ENCODE peak calls at places on chromosomes 13 and 19, in five cellular contexts. S, N, I, F and O are unnamed samples.

GRCh38 chr13:40205771-40206240 is 460.6 kb downstream of the FOXO1 start:
- DNase-seq in S (no peak), N (no peak), I (no peak), F (no peak), O (no peak)

GRCh38 chr19:31819837-31820236 is 470.6 kb upstream of the TSHZ3 start:
- DNase-seq in S (no peak), N (no peak), I (no peak), F (no peak), O (no peak)

GRCh38 chr13:76764429-76764828 is 121.8 kb downstream of the KCTD12 start:
- DNase-seq in S (peak), N (peak), I (peak), F (peak), O (no peak)

GRCh38 chr19:49539192-49539952 is 11.6 kb downstream of the RCN3 start:
- DNase-seq in S (no peak), N (no peak), I (no peak), F (no peak), O (no peak)

GRCh38 chr19:38070573-38070972 is 153.4 kb downstream of the DPF1 start:
- DNase-seq in S (no peak), N (no peak), I (no peak), F (peak), O (no peak)

GRCh38 chr13:101869553-101869952 is 417.1 kb downstream of the ITGBL1 start:
- DNase-seq in S (no peak), N (no peak), I (no peak), F (no peak), O (no peak)

GRCh38 chr19:4115050-4115817 is 8.7 kb downstream of the MAP2K2 start:
- DNase-seq in S (no peak), N (peak), I (peak), F (no peak), O (no peak)

GRCh38 chr13:44189085-44189484 is 184.5 kb upstream of the SERP2 start:
- DNase-seq in S (no peak), N (no peak), I (no peak), F (no peak), O (no peak)

GRCh38 chr13:20721454-20722357 is 18.2 kb downstream of the IL17D start:
- DNase-seq in S (peak), N (peak), I (peak), F (peak), O (no peak)

GRCh38 chr13:89812856-89813255 is 1534.6 kb upstream of the MIR17HG start:
- DNase-seq in S (no peak), N (no peak), I (no peak), F (no peak), O (no peak)

GRCh38 chr13:100547805-100548204 is 40.8 kb downstream of the GGACT start:
- DNase-seq in S (no peak), N (no peak), I (no peak), F (no peak), O (no peak)

GRCh38 chr13:110647365-110647737 is 32.0 kb downstream of the NAXD start:
- DNase-seq in S (no peak), N (no peak), I (no peak), F (no peak), O (no peak)

GRCh38 chr13:95902736-95903135 is 150.5 kb downstream of the UGGT2 start:
- DNase-seq in S (no peak), N (no peak), I (no peak), F (no peak), O (no peak)

DNA sequence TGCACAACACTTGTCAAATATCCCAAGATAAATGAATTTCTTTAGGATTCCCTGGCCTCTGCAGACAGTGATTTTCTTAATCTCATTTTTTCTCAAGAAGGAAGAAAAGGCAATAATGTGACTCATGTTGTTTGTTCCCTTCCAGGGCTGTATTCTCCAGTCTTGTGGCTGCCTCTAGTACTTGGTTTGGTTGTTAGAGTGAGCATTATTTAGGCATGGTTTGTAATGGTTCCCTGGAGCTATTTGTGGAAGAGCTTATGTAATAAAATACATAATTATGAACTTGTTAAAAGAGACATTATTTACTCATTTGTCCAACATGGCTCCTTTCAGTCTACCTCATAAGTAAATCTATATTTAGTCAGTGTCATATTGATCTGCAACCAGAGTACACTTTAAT is 270.4 kb downstream of the DCT start:
- DNase-seq in S (no peak), N (no peak), I (no peak), F (peak), O (no peak)
- H3K27ac ChIP-seq in S (no peak), N (no peak), I (no peak), F (no peak), O (no peak)

GRCh38 chr13:97249093-97249787 is 27.1 kb downstream of the MBNL2 start:
- DNase-seq in S (no peak), N (no peak), I (no peak), F (no peak), O (no peak)

GRCh38 chr13:97246596-97246995 is 24.5 kb downstream of the MBNL2 start:
- DNase-seq in S (no peak), N (no peak), I (no peak), F (no peak), O (no peak)

GRCh38 chr13:97250560-97250959 is 28.4 kb downstream of the MBNL2 start:
- DNase-seq in S (no peak), N (no peak), I (no peak), F (no peak), O (no peak)

GRCh38 chr13:97249797-97250495 is 27.8 kb downstream of the MBNL2 start:
- DNase-seq in S (no peak), N (no peak), I (no peak), F (no peak), O (no peak)

GRCh38 chr13:97248243-97248642 is 26.1 kb downstream of the MBNL2 start:
- DNase-seq in S (no peak), N (no peak), I (no peak), F (no peak), O (no peak)
- H3K27ac ChIP-seq in S (peak), N (peak), I (peak), F (no peak), O (peak)

GRCh38 chr19:41363371-41363752 is 587 bp downstream of the B9D2 start:
- DNase-seq in S (no peak), N (no peak), I (no peak), F (no peak), O (no peak)
- H3K27ac ChIP-seq in S (peak), N (peak), I (peak), F (no peak), O (peak)

DNA sequence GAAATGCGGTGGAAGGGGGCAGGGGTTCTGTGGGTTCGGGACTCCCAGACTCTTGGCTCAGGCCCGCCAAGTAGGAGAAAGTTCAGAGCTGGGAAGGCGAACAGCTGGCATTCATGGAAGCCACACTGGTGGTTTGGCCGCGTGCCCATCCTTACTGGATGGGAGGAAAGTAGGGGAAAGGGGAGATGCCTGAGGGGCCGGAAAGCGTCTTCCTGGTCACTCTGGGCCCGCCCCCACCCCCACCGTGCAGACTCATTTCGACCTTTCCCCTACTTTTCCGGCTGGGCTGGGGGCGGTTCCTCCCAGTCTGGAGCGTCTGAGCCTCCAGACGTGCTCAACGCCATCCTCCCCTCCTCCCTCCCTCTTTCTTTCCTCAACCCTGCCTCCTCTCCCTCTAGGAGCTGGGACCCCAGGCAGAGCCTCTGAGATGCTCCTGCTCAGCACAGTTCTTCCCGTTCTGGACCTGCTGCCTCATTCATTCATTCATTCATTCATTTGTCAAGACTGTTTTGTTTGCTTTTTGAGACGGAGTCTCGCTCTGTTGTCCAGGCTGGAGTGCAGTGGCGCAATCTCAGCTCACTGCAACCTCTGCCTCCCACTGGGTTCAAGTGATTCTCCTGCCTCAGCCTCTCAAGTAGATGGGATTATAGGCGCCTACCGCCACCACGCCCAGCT is 3.5 kb downstream of the ANGPTL4 start:
- DNase-seq in S (peak), N (peak), I (peak), F (peak), O (peak)
- H3K27ac ChIP-seq in S (peak), N (peak), I (peak), F (no peak), O (no peak)

DNA sequence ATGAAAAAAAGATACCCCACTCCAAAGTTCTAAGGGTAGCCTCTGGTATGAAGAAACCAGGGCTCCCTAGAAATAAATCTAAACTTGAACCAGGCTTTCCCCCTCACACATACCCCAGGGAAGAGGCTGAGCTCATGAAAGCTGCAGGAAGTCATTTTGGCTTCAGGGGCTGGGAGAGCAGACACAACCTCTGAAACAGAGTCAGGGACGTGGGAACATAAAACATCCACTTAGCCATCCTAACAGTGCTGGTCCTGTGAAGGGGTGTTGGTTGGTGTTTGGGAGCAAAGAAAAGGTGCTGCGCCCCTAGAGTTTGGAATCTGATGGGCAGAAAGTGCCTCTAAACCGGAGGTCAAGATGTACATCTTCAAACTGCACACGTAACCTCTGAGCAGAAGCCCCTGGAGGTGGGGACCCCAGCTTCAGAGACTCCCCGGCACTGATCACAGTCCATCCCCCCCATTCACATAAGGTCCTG is 15.8 kb downstream of the RAB3D start:
- DNase-seq in S (no peak), N (no peak), I (no peak), F (no peak), O (no peak)
- H3K27ac ChIP-seq in S (peak), N (peak), I (peak), F (no peak), O (peak)

GRCh38 chr19:16381756-16382401 is 57.3 kb downstream of the KLF2 start:
- DNase-seq in S (peak), N (peak), I (peak), F (no peak), O (peak)
- H3K27ac ChIP-seq in S (peak), N (peak), I (peak), F (no peak), O (no peak)

GRCh38 chr19:29111581-29111980 is 101.4 kb downstream of the UQCRFS1 start:
- DNase-seq in S (no peak), N (no peak), I (no peak), F (no peak), O (no peak)
- H3K27ac ChIP-seq in S (no peak), N (no peak), I (no peak), F (no peak), O (no peak)

GRCh38 chr13:113064534-113065405 is 40.8 kb upstream of the F7 start:
- DNase-seq in S (no peak), N (no peak), I (no peak), F (peak), O (no peak)
- H3K27ac ChIP-seq in S (no peak), N (no peak), I (no peak), F (peak), O (peak)

DNA sequence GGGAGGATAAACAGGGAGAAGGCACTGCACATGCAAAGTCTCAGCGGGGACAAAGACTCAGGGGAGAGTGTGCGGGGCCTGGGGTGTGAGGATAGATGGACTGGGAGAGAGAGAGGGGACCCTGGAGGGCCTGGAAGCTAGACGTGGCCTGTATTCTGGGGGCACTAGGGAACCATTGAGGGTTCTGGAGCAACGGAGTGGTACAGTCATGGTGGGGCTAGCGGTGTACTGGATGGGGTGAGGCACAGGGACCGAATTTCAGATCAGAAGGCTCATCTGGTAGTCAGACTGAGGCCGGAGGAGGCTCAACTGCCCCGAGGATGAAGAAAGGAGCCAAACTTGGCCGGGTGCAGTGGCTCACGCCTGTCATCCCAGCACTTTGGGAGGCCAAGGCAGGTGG is 8.0 kb upstream of the SBNO2 start:
- DNase-seq in S (no peak), N (no peak), I (no peak), F (no peak), O (no peak)
- H3K27ac ChIP-seq in S (no peak), N (no peak), I (no peak), F (peak), O (no peak)

GRCh38 chr19:6464070-6464873 is at the start of gene CRB3:
- DNase-seq in S (peak), N (no peak), I (no peak), F (peak), O (no peak)
- H3K27ac ChIP-seq in S (no peak), N (no peak), I (no peak), F (no peak), O (no peak)